ENCODE peak calls at places on chromosomes 6 and 20, in seven cellular contexts. One of them, this sample, is unnamed. For H3K27me3, the result is how much of the 10 kb centered on the place peaks cover.

GRCh38 chr20:12414446-12415274 is 497.0 kb downstream of the BTBD3 start:
- DNase-seq in CD4-positive, CD25-positive, alpha-beta regulatory T cell: no peak
- DNase-seq in cardiac muscle cell: peak
- DNase-seq in uterus: no peak
- DNase-seq in naive thymus-derived CD4-positive, alpha-beta T cell: no peak
- DNase-seq in pancreas: no peak
- DNase-seq in body of pancreas: no peak
- DNase-seq in this sample: no peak

GRCh38 chr6:138455746-138456392 is 43.4 kb downstream of the NHSL1 start:
- DNase-seq in cardiac muscle cell: peak
- DNase-seq in uterus: no peak
- DNase-seq in CD4-positive, CD25-positive, alpha-beta regulatory T cell: peak
- DNase-seq in naive thymus-derived CD4-positive, alpha-beta T cell: peak
- DNase-seq in body of pancreas: no peak
- DNase-seq in pancreas: no peak
- DNase-seq in this sample: no peak

GRCh38 chr6:117960906-117961700 is 54.0 kb downstream of the SLC35F1 start:
- DNase-seq in naive thymus-derived CD4-positive, alpha-beta T cell: no peak
- DNase-seq in uterus: no peak
- DNase-seq in CD4-positive, CD25-positive, alpha-beta regulatory T cell: no peak
- DNase-seq in pancreas: no peak
- DNase-seq in cardiac muscle cell: no peak
- DNase-seq in body of pancreas: no peak
- DNase-seq in this sample: no peak

GRCh38 chr6:136753624-136754023 is 38.7 kb downstream of the MAP3K5 start:
- DNase-seq in body of pancreas: no peak
- DNase-seq in cardiac muscle cell: no peak
- DNase-seq in CD4-positive, CD25-positive, alpha-beta regulatory T cell: peak
- DNase-seq in naive thymus-derived CD4-positive, alpha-beta T cell: peak
- DNase-seq in uterus: no peak
- DNase-seq in pancreas: no peak
- DNase-seq in this sample: no peak

GRCh38 chr6:33927112-33927511 is 123.3 kb upstream of the MLN start:
- DNase-seq in naive thymus-derived CD4-positive, alpha-beta T cell: no peak
- DNase-seq in uterus: no peak
- DNase-seq in CD4-positive, CD25-positive, alpha-beta regulatory T cell: no peak
- DNase-seq in pancreas: no peak
- DNase-seq in cardiac muscle cell: no peak
- DNase-seq in body of pancreas: no peak
- DNase-seq in this sample: no peak

GRCh38 chr6:148758492-148758891 is 11.7 kb downstream of the UST start:
- DNase-seq in cardiac muscle cell: peak
- DNase-seq in CD4-positive, CD25-positive, alpha-beta regulatory T cell: no peak
- DNase-seq in pancreas: no peak
- DNase-seq in body of pancreas: no peak
- DNase-seq in uterus: no peak
- DNase-seq in naive thymus-derived CD4-positive, alpha-beta T cell: no peak
- DNase-seq in this sample: no peak

GRCh38 chr6:4446982-4447381 is 311.6 kb upstream of the ECI2 start:
- DNase-seq in CD4-positive, CD25-positive, alpha-beta regulatory T cell: no peak
- DNase-seq in body of pancreas: no peak
- DNase-seq in pancreas: no peak
- DNase-seq in naive thymus-derived CD4-positive, alpha-beta T cell: no peak
- DNase-seq in uterus: no peak
- DNase-seq in cardiac muscle cell: peak
- DNase-seq in this sample: no peak

GRCh38 chr6:134414793-134415192 is 96.9 kb upstream of the SGK1 start:
- DNase-seq in body of pancreas: no peak
- DNase-seq in pancreas: no peak
- DNase-seq in CD4-positive, CD25-positive, alpha-beta regulatory T cell: no peak
- DNase-seq in naive thymus-derived CD4-positive, alpha-beta T cell: no peak
- DNase-seq in cardiac muscle cell: no peak
- DNase-seq in uterus: no peak
- DNase-seq in this sample: no peak

GRCh38 chr6:30507849-30508843 is 18.8 kb downstream of the HLA-E start:
- DNase-seq in naive thymus-derived CD4-positive, alpha-beta T cell: no peak
- DNase-seq in CD4-positive, CD25-positive, alpha-beta regulatory T cell: no peak
- DNase-seq in body of pancreas: no peak
- DNase-seq in pancreas: no peak
- DNase-seq in uterus: no peak
- DNase-seq in cardiac muscle cell: no peak
- DNase-seq in this sample: no peak
- H3K4me3 ChIP-seq in naive thymus-derived CD4-positive, alpha-beta T cell: peak
- H3K4me3 ChIP-seq in CD4-positive, CD25-positive, alpha-beta regulatory T cell: peak
- H3K4me3 ChIP-seq in body of pancreas: no peak
- H3K4me3 ChIP-seq in pancreas: no peak
- H3K4me3 ChIP-seq in uterus: no peak
- H3K4me3 ChIP-seq in cardiac muscle cell: no peak
- H3K4me3 ChIP-seq in this sample: no peak

DNA sequence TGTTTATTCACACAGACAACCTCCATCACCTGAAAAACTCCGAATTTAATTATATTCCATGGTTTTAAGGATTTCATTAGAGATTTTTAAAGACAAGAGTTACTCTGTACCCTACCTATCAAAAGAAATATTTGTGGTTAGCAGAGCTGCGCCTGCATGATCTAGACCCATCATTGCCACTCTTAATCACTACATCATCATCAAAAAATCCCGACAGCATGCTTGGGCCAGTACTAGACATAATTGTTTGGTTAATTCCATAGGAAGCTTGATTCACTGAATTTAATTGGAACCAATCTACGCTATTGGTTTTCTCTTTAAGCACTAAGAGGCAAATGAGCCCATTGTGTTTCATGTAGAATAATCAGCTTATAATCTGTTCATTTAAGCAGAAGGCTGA is 33.4 kb upstream of the RNF217 start:
- DNase-seq in naive thymus-derived CD4-positive, alpha-beta T cell: no peak
- DNase-seq in pancreas: no peak
- DNase-seq in CD4-positive, CD25-positive, alpha-beta regulatory T cell: no peak
- DNase-seq in uterus: no peak
- DNase-seq in body of pancreas: no peak
- DNase-seq in cardiac muscle cell: no peak
- DNase-seq in this sample: no peak
- H3K27ac ChIP-seq in naive thymus-derived CD4-positive, alpha-beta T cell: no peak
- H3K27ac ChIP-seq in pancreas: no peak
- H3K27ac ChIP-seq in CD4-positive, CD25-positive, alpha-beta regulatory T cell: no peak
- H3K27ac ChIP-seq in uterus: no peak
- H3K27ac ChIP-seq in body of pancreas: no peak
- H3K27ac ChIP-seq in cardiac muscle cell: no peak
- H3K27ac ChIP-seq in this sample: no peak

GRCh38 chr20:63182946-63183415 is 33.0 kb downstream of the YTHDF1 start:
- DNase-seq in CD4-positive, CD25-positive, alpha-beta regulatory T cell: no peak
- DNase-seq in cardiac muscle cell: no peak
- DNase-seq in pancreas: peak
- DNase-seq in uterus: no peak
- DNase-seq in naive thymus-derived CD4-positive, alpha-beta T cell: no peak
- DNase-seq in body of pancreas: no peak
- DNase-seq in this sample: no peak

GRCh38 chr20:63179876-63180275 is 36.1 kb downstream of the YTHDF1 start:
- DNase-seq in naive thymus-derived CD4-positive, alpha-beta T cell: no peak
- DNase-seq in uterus: no peak
- DNase-seq in body of pancreas: no peak
- DNase-seq in pancreas: peak
- DNase-seq in cardiac muscle cell: no peak
- DNase-seq in CD4-positive, CD25-positive, alpha-beta regulatory T cell: no peak
- DNase-seq in this sample: no peak

GRCh38 chr20:63182425-63182824 is 33.5 kb downstream of the YTHDF1 start:
- DNase-seq in cardiac muscle cell: no peak
- DNase-seq in uterus: no peak
- DNase-seq in CD4-positive, CD25-positive, alpha-beta regulatory T cell: no peak
- DNase-seq in body of pancreas: no peak
- DNase-seq in naive thymus-derived CD4-positive, alpha-beta T cell: no peak
- DNase-seq in pancreas: peak
- DNase-seq in this sample: no peak

GRCh38 chr20:63180541-63181185 is 35.3 kb downstream of the YTHDF1 start:
- DNase-seq in CD4-positive, CD25-positive, alpha-beta regulatory T cell: no peak
- DNase-seq in pancreas: peak
- DNase-seq in cardiac muscle cell: no peak
- DNase-seq in naive thymus-derived CD4-positive, alpha-beta T cell: no peak
- DNase-seq in body of pancreas: no peak
- DNase-seq in uterus: no peak
- DNase-seq in this sample: no peak

DNA sequence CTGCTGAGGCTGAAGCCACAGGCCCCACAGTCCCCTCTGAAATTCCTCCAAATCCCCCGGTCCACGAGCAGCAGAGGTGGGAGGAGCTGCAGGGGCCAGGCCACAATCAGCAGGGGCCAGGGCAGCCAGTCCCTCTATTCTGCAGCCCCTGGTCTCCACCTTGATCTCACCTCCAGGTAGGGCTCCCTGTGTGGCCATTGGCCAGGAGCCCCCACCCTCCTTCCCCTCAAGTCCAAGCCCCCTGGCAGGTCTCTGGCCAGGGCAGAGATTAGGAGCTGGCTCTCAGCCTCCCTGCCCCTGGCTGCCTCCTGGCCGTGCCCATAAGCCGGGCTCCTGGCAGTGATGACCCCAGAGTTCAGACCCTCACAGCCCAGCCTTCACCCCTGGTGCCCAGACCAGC is 34.7 kb downstream of the YTHDF1 start:
- DNase-seq in body of pancreas: no peak
- DNase-seq in uterus: no peak
- DNase-seq in pancreas: peak
- DNase-seq in CD4-positive, CD25-positive, alpha-beta regulatory T cell: no peak
- DNase-seq in cardiac muscle cell: no peak
- DNase-seq in naive thymus-derived CD4-positive, alpha-beta T cell: no peak
- DNase-seq in this sample: no peak
- H3K27me3 ChIP-seq in body of pancreas: under half
- H3K27me3 ChIP-seq in uterus: under half
- H3K27me3 ChIP-seq in pancreas: under half
- H3K27me3 ChIP-seq in CD4-positive, CD25-positive, alpha-beta regulatory T cell: under half
- H3K27me3 ChIP-seq in cardiac muscle cell: half or more
- H3K27me3 ChIP-seq in naive thymus-derived CD4-positive, alpha-beta T cell: under half
- H3K27me3 ChIP-seq in this sample: half or more

GRCh38 chr20:16539280-16539679 is 34.0 kb downstream of the KIF16B start:
- DNase-seq in naive thymus-derived CD4-positive, alpha-beta T cell: no peak
- DNase-seq in pancreas: no peak
- DNase-seq in uterus: no peak
- DNase-seq in CD4-positive, CD25-positive, alpha-beta regulatory T cell: no peak
- DNase-seq in body of pancreas: no peak
- DNase-seq in cardiac muscle cell: peak
- DNase-seq in this sample: no peak

GRCh38 chr20:16541226-16541625 is 32.0 kb downstream of the KIF16B start:
- DNase-seq in pancreas: no peak
- DNase-seq in uterus: no peak
- DNase-seq in cardiac muscle cell: no peak
- DNase-seq in body of pancreas: no peak
- DNase-seq in naive thymus-derived CD4-positive, alpha-beta T cell: no peak
- DNase-seq in CD4-positive, CD25-positive, alpha-beta regulatory T cell: no peak
- DNase-seq in this sample: no peak

GRCh38 chr20:16544949-16545348 is 28.3 kb downstream of the KIF16B start:
- DNase-seq in naive thymus-derived CD4-positive, alpha-beta T cell: no peak
- DNase-seq in body of pancreas: no peak
- DNase-seq in cardiac muscle cell: no peak
- DNase-seq in pancreas: no peak
- DNase-seq in uterus: no peak
- DNase-seq in CD4-positive, CD25-positive, alpha-beta regulatory T cell: no peak
- DNase-seq in this sample: no peak

GRCh38 chr20:16541878-16542277 is 31.4 kb downstream of the KIF16B start:
- DNase-seq in body of pancreas: no peak
- DNase-seq in CD4-positive, CD25-positive, alpha-beta regulatory T cell: no peak
- DNase-seq in uterus: no peak
- DNase-seq in pancreas: no peak
- DNase-seq in naive thymus-derived CD4-positive, alpha-beta T cell: no peak
- DNase-seq in cardiac muscle cell: no peak
- DNase-seq in this sample: no peak

GRCh38 chr20:16542477-16542876 is 30.8 kb downstream of the KIF16B start:
- DNase-seq in naive thymus-derived CD4-positive, alpha-beta T cell: no peak
- DNase-seq in cardiac muscle cell: no peak
- DNase-seq in uterus: no peak
- DNase-seq in body of pancreas: no peak
- DNase-seq in pancreas: no peak
- DNase-seq in CD4-positive, CD25-positive, alpha-beta regulatory T cell: no peak
- DNase-seq in this sample: no peak
- H3K4me3 ChIP-seq in naive thymus-derived CD4-positive, alpha-beta T cell: no peak
- H3K4me3 ChIP-seq in cardiac muscle cell: no peak
- H3K4me3 ChIP-seq in uterus: no peak
- H3K4me3 ChIP-seq in body of pancreas: no peak
- H3K4me3 ChIP-seq in pancreas: no peak
- H3K4me3 ChIP-seq in CD4-positive, CD25-positive, alpha-beta regulatory T cell: no peak
- H3K4me3 ChIP-seq in this sample: no peak

GRCh38 chr6:22112490-22112889 is 184.3 kb downstream of the PRL start:
- DNase-seq in uterus: no peak
- DNase-seq in pancreas: no peak
- DNase-seq in naive thymus-derived CD4-positive, alpha-beta T cell: no peak
- DNase-seq in body of pancreas: no peak
- DNase-seq in cardiac muscle cell: peak
- DNase-seq in CD4-positive, CD25-positive, alpha-beta regulatory T cell: no peak
- DNase-seq in this sample: no peak
- H3K27ac ChIP-seq in uterus: no peak
- H3K27ac ChIP-seq in pancreas: no peak
- H3K27ac ChIP-seq in naive thymus-derived CD4-positive, alpha-beta T cell: no peak
- H3K27ac ChIP-seq in body of pancreas: no peak
- H3K27ac ChIP-seq in cardiac muscle cell: no peak
- H3K27ac ChIP-seq in CD4-positive, CD25-positive, alpha-beta regulatory T cell: no peak
- H3K27ac ChIP-seq in this sample: peak

DNA sequence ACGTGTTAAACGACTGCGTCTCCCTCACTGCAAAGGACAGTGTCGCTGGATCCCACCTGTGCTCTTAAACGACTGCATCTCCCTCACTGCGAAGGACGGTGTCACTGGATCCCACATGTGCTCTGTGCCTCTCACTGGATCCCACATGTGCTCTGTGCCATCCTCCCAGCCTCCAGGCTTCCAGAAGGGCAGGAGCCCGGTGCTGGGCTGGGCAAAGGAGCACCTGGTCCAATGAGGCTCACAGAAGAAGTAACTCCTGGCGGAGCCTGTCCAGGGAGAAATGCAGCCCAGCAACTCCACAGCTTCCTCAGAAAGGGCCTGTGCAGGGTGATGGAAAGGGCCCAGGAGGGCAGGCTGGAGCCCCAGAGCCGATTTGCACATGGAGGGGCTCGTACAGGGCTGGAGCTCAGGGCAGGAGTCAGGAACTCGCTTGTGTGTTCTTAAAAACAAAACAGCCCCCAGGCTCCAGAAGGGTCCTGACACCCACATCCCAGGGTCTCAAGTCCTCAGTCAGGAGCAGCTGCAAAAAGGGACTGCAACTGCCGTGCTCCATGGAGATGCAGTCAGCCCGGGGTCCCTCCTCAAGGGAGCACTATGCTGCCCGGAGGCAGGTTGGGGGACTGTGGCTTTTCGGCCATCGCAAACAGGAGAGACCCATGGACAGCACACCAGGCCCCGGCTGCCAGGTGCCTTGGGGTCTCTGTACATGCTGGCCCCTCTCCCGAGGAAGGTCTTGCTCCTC is 52.7 kb downstream of the DLL1 start:
- DNase-seq in pancreas: no peak
- DNase-seq in CD4-positive, CD25-positive, alpha-beta regulatory T cell: no peak
- DNase-seq in uterus: peak
- DNase-seq in body of pancreas: no peak
- DNase-seq in naive thymus-derived CD4-positive, alpha-beta T cell: no peak
- DNase-seq in cardiac muscle cell: no peak
- DNase-seq in this sample: no peak
- H3K27me3 ChIP-seq in pancreas: under half
- H3K27me3 ChIP-seq in CD4-positive, CD25-positive, alpha-beta regulatory T cell: under half
- H3K27me3 ChIP-seq in uterus: under half
- H3K27me3 ChIP-seq in body of pancreas: under half
- H3K27me3 ChIP-seq in naive thymus-derived CD4-positive, alpha-beta T cell: under half
- H3K27me3 ChIP-seq in cardiac muscle cell: under half
- H3K27me3 ChIP-seq in this sample: under half

This sample was measured in SJSA1.